ENCODE peak calls at places on chromosome 17, in six cellular contexts. One of them, this sample, is unnamed.

GRCh38 chr17:15287533-15288267 is 22.6 kb upstream of the PMP22 start:
- DNase-seq in HCT116: no peak
- DNase-seq in mesendoderm: no peak
- DNase-seq in OCI-LY7: no peak
- DNase-seq in mammary epithelial cell: no peak
- DNase-seq in K562: no peak
- DNase-seq in this sample: peak; percentile 34

GRCh38 chr17:57674894-57675293 is 70.2 kb downstream of the CCDC182 start:
- DNase-seq in OCI-LY7: no peak
- DNase-seq in mammary epithelial cell: no peak
- DNase-seq in mesendoderm: no peak
- DNase-seq in HCT116: no peak
- DNase-seq in K562: no peak
- DNase-seq in this sample: no peak

GRCh38 chr17:60139438-60140285 is 10.1 kb upstream of the CA4 start:
- DNase-seq in mesendoderm: peak; percentile 78
- DNase-seq in HCT116: peak; percentile 12
- DNase-seq in mammary epithelial cell: peak; percentile 34
- DNase-seq in OCI-LY7: no peak
- DNase-seq in K562: peak; percentile 83
- DNase-seq in this sample: peak; percentile 63

GRCh38 chr17:66493283-66494019 is 191.0 kb downstream of the PRKCA start:
- DNase-seq in OCI-LY7: no peak
- DNase-seq in HCT116: no peak
- DNase-seq in mesendoderm: no peak
- DNase-seq in mammary epithelial cell: peak; percentile 58
- DNase-seq in K562: peak; percentile 30
- DNase-seq in this sample: peak; percentile 67

GRCh38 chr17:65609749-65610148 is 48.3 kb upstream of the AXIN2 start:
- DNase-seq in mammary epithelial cell: no peak
- DNase-seq in mesendoderm: no peak
- DNase-seq in K562: no peak
- DNase-seq in HCT116: no peak
- DNase-seq in OCI-LY7: no peak
- DNase-seq in this sample: no peak

GRCh38 chr17:65699459-65699858 is 138.0 kb upstream of the AXIN2 start:
- DNase-seq in HCT116: no peak
- DNase-seq in K562: no peak
- DNase-seq in OCI-LY7: no peak
- DNase-seq in mesendoderm: no peak
- DNase-seq in mammary epithelial cell: no peak
- DNase-seq in this sample: no peak

GRCh38 chr17:30589431-30589830 is 112.2 kb downstream of the GOSR1 start:
- DNase-seq in mesendoderm: no peak
- DNase-seq in K562: no peak
- DNase-seq in OCI-LY7: no peak
- DNase-seq in HCT116: no peak
- DNase-seq in mammary epithelial cell: no peak
- DNase-seq in this sample: no peak

GRCh38 chr17:58200024-58200633 is 7.6 kb downstream of the EPX start:
- DNase-seq in mammary epithelial cell: peak; percentile 47
- DNase-seq in K562: peak; percentile 62
- DNase-seq in OCI-LY7: peak; percentile 48
- DNase-seq in HCT116: peak; percentile 63
- DNase-seq in mesendoderm: peak; percentile 81
- DNase-seq in this sample: peak; percentile 20

GRCh38 chr17:65656390-65657250 is 95.2 kb upstream of the AXIN2 start:
- DNase-seq in mammary epithelial cell: no peak
- DNase-seq in mesendoderm: no peak
- DNase-seq in HCT116: no peak
- DNase-seq in K562: no peak
- DNase-seq in OCI-LY7: no peak
- DNase-seq in this sample: no peak

GRCh38 chr17:67639997-67640396 is 77.7 kb upstream of the NOL11 start:
- DNase-seq in K562: no peak
- DNase-seq in OCI-LY7: no peak
- DNase-seq in HCT116: no peak
- DNase-seq in mammary epithelial cell: no peak
- DNase-seq in mesendoderm: no peak
- DNase-seq in this sample: no peak

GRCh38 chr17:75848523-75849303 is 4.5 kb upstream of the UNC13D start:
- DNase-seq in K562: peak; percentile 86
- DNase-seq in mammary epithelial cell: peak; percentile 56
- DNase-seq in mesendoderm: peak; percentile 83
- DNase-seq in OCI-LY7: peak; percentile 83
- DNase-seq in HCT116: peak; percentile 64
- DNase-seq in this sample: no peak

GRCh38 chr17:67657596-67657995 is 60.1 kb upstream of the NOL11 start:
- DNase-seq in OCI-LY7: no peak
- DNase-seq in mesendoderm: no peak
- DNase-seq in HCT116: no peak
- DNase-seq in K562: no peak
- DNase-seq in mammary epithelial cell: no peak
- DNase-seq in this sample: no peak

GRCh38 chr17:77449373-77449907 is 308.7 kb downstream of the SEC14L1 start:
- DNase-seq in K562: no peak
- DNase-seq in mesendoderm: no peak
- DNase-seq in HCT116: no peak
- DNase-seq in mammary epithelial cell: no peak
- DNase-seq in OCI-LY7: peak; percentile 54
- DNase-seq in this sample: no peak

GRCh38 chr17:69608114-69608513 is 193.6 kb downstream of the MAP2K6 start:
- DNase-seq in K562: no peak
- DNase-seq in mammary epithelial cell: no peak
- DNase-seq in mesendoderm: no peak
- DNase-seq in OCI-LY7: no peak
- DNase-seq in HCT116: no peak
- DNase-seq in this sample: no peak

GRCh38 chr17:62592305-62593099 is 35.0 kb upstream of the MRC2 start:
- DNase-seq in mesendoderm: no peak
- DNase-seq in HCT116: no peak
- DNase-seq in OCI-LY7: no peak
- DNase-seq in mammary epithelial cell: peak; percentile 65
- DNase-seq in K562: no peak
- DNase-seq in this sample: peak; percentile 24

GRCh38 chr17:79840204-79840988 is 1.2 kb upstream of the CBX4 start:
- DNase-seq in HCT116: no peak
- DNase-seq in mesendoderm: peak; percentile 75
- DNase-seq in K562: no peak
- DNase-seq in OCI-LY7: no peak
- DNase-seq in mammary epithelial cell: no peak
- DNase-seq in this sample: no peak

GRCh38 chr17:50817142-50817751 is 18.1 kb upstream of the WFIKKN2 start:
- DNase-seq in OCI-LY7: peak; percentile 54
- DNase-seq in K562: peak; percentile 71
- DNase-seq in mesendoderm: peak; percentile 38
- DNase-seq in HCT116: peak; percentile 34
- DNase-seq in mammary epithelial cell: no peak
- DNase-seq in this sample: no peak

GRCh38 chr17:64385187-64386083 is 5.2 kb downstream of the PECAM1 start:
- DNase-seq in K562: peak; percentile 85
- DNase-seq in OCI-LY7: no peak
- DNase-seq in mesendoderm: peak; percentile 19
- DNase-seq in mammary epithelial cell: peak; percentile 85
- DNase-seq in HCT116: peak; percentile 46
- DNase-seq in this sample: peak; percentile 96

GRCh38 chr17:48472485-48473281 is 42.7 kb upstream of the SKAP1 start:
- DNase-seq in OCI-LY7: peak; percentile 37
- DNase-seq in HCT116: peak; percentile 60
- DNase-seq in mammary epithelial cell: peak; percentile 67
- DNase-seq in mesendoderm: peak; percentile 83
- DNase-seq in K562: no peak
- DNase-seq in this sample: peak; percentile 93

GRCh38 chr17:38872671-38873385 is 3.0 kb downstream of the LASP1 start:
- DNase-seq in mammary epithelial cell: no peak
- DNase-seq in OCI-LY7: no peak
- DNase-seq in K562: peak; percentile 69
- DNase-seq in mesendoderm: no peak
- DNase-seq in HCT116: no peak
- DNase-seq in this sample: no peak
- H3K79me2 ChIP-seq in mammary epithelial cell: peaks cover 78% of the 10 kb centered on the region
- H3K79me2 ChIP-seq in OCI-LY7: peaks cover 67% of the 10 kb centered on the region
- H3K79me2 ChIP-seq in K562: peaks cover 73% of the 10 kb centered on the region
- H3K79me2 ChIP-seq in mesendoderm: peaks cover 71% of the 10 kb centered on the region
- H3K79me2 ChIP-seq in HCT116: peaks cover 75% of the 10 kb centered on the region
- H3K79me2 ChIP-seq in this sample: peaks cover 76% of the 10 kb centered on the region

DNA sequence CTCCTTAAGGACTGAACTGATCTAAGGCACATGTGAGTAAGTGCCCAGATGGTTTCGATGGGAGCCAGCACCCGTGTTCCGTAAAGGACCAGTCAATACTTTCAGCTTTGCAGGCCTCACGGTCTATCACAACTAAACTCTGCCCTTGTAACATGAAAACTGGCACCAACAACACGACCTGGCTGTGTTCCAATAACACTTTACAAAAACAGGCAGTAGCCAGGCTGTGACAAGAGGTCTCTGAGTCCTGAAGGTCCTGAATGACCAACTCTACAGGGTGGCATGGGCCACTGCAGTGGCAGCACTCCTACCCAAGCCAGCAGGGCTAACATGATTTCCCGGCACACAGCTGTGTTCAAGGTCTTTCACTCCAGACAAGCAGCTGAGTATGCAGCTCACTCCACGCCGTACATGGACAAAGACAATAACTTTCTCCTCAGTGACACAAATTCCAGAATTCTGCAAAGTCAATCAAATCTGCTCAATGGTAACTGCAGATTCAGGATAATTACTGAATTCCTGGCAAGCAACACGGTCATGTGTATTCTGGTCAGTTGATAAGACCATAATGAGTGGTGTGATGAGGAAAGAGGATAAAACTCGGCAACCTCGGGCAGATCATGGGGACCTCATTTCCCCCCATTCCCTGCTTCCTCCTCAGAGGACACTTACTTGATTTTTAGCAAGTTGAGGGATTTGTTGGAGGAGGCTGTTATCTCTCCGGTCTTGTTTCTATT is 15.2 kb downstream of the NPLOC4 start:
- DNase-seq in mammary epithelial cell: no peak
- DNase-seq in mesendoderm: no peak
- DNase-seq in OCI-LY7: no peak
- DNase-seq in HCT116: no peak
- DNase-seq in K562: no peak
- DNase-seq in this sample: peak; percentile 33
- H3K79me2 ChIP-seq in mammary epithelial cell: peaks cover 59% of the 10 kb centered on the region
- H3K79me2 ChIP-seq in mesendoderm: peaks cover 6% of the 10 kb centered on the region
- H3K79me2 ChIP-seq in OCI-LY7: peaks cover 5% of the 10 kb centered on the region
- H3K79me2 ChIP-seq in HCT116: peaks cover 80% of the 10 kb centered on the region
- H3K79me2 ChIP-seq in K562: peaks cover 37% of the 10 kb centered on the region
- H3K79me2 ChIP-seq in this sample: peaks cover 28% of the 10 kb centered on the region

GRCh38 chr17:38894276-38894675 is 24.4 kb downstream of the LASP1 start:
- DNase-seq in K562: peak; percentile 72
- DNase-seq in OCI-LY7: no peak
- DNase-seq in mesendoderm: peak; percentile 84
- DNase-seq in HCT116: no peak
- DNase-seq in mammary epithelial cell: no peak
- DNase-seq in this sample: no peak

GRCh38 chr17:38893113-38893512 is 23.3 kb downstream of the LASP1 start:
- DNase-seq in mammary epithelial cell: no peak
- DNase-seq in HCT116: no peak
- DNase-seq in K562: peak; percentile 46
- DNase-seq in OCI-LY7: no peak
- DNase-seq in mesendoderm: peak; percentile 24
- DNase-seq in this sample: no peak

GRCh38 chr17:38892620-38893019 is 22.8 kb downstream of the LASP1 start:
- DNase-seq in mesendoderm: no peak
- DNase-seq in K562: no peak
- DNase-seq in HCT116: no peak
- DNase-seq in OCI-LY7: no peak
- DNase-seq in mammary epithelial cell: no peak
- DNase-seq in this sample: no peak

GRCh38 chr17:38892083-38892482 is 22.2 kb downstream of the LASP1 start:
- DNase-seq in mammary epithelial cell: no peak
- DNase-seq in K562: no peak
- DNase-seq in mesendoderm: no peak
- DNase-seq in HCT116: no peak
- DNase-seq in OCI-LY7: no peak
- DNase-seq in this sample: no peak

DNA sequence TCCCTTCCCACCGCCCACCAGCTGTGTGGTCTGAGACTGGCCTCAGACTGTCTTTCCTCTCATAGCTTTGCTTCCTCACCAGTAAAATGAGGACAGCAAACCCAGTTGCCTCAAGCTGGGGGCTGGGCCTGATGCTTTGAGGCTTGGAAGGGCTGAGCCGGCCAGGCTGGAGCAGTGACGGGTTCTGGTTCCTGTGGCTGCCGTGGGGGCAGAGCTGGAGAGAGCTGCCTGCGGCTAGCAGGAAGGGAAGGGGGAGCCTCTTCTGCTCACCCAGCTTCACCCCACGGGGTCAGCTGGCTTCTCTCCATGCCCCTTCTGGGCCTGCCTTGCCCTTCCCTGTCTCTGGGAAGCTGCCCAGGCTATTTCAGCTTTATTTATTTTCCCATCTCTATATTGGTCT is 23.8 kb downstream of the LASP1 start:
- DNase-seq in HCT116: no peak
- DNase-seq in mammary epithelial cell: no peak
- DNase-seq in K562: peak; percentile 43
- DNase-seq in mesendoderm: peak; percentile 49
- DNase-seq in OCI-LY7: no peak
- DNase-seq in this sample: no peak
- H3K79me2 ChIP-seq in HCT116: peaks cover 16% of the 10 kb centered on the region
- H3K79me2 ChIP-seq in mammary epithelial cell: peaks cover 71% of the 10 kb centered on the region
- H3K79me2 ChIP-seq in K562: peaks cover 13% of the 10 kb centered on the region
- H3K79me2 ChIP-seq in mesendoderm: no peaks in the 10 kb centered on the region
- H3K79me2 ChIP-seq in OCI-LY7: no peaks in the 10 kb centered on the region
- H3K79me2 ChIP-seq in this sample: peaks cover 72% of the 10 kb centered on the region

GRCh38 chr17:35313875-35314409 is 59.5 kb downstream of the SLFN11 start:
- DNase-seq in OCI-LY7: no peak
- DNase-seq in mammary epithelial cell: no peak
- DNase-seq in K562: no peak
- DNase-seq in HCT116: no peak
- DNase-seq in mesendoderm: peak; percentile 66
- DNase-seq in this sample: no peak

GRCh38 chr17:35314415-35315216 is 58.8 kb downstream of the SLFN11 start:
- DNase-seq in K562: no peak
- DNase-seq in mesendoderm: peak; percentile 21
- DNase-seq in mammary epithelial cell: no peak
- DNase-seq in HCT116: no peak
- DNase-seq in OCI-LY7: no peak
- DNase-seq in this sample: peak; percentile 5

GRCh38 chr17:35312790-35313711 is 60.4 kb downstream of the SLFN11 start:
- DNase-seq in mammary epithelial cell: peak; percentile 48
- DNase-seq in HCT116: peak; percentile 37
- DNase-seq in mesendoderm: peak; percentile 92
- DNase-seq in K562: peak; percentile 70
- DNase-seq in OCI-LY7: peak; percentile 66
- DNase-seq in this sample: peak; percentile 81

GRCh38 chr17:35315283-35315682 is 58.1 kb downstream of the SLFN11 start:
- DNase-seq in K562: peak; percentile 35
- DNase-seq in OCI-LY7: no peak
- DNase-seq in mesendoderm: no peak
- DNase-seq in HCT116: no peak
- DNase-seq in mammary epithelial cell: peak; percentile 90
- DNase-seq in this sample: peak; percentile 88

DNA sequence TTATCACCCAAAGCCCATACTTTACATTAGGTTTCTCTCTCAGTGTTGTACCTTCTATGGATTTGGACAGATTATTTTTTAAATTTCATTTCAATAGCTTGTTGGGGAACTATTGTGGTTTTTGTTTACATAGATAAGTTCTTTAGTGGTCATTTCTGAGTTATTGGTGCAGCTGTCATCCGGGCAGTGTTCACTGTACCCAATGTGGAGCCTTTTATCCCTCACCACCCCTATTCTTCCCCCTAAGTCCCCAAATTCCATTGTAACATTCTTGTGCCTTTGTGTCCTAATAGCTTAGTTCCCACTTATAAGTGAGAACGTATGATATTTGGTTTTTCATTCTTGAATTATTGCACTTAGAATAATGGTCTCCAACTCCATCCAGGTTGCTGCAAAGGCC is 57.5 kb downstream of the SLFN11 start:
- DNase-seq in K562: no peak
- DNase-seq in OCI-LY7: no peak
- DNase-seq in mammary epithelial cell: no peak
- DNase-seq in HCT116: no peak
- DNase-seq in mesendoderm: no peak
- DNase-seq in this sample: no peak
- H3K79me2 ChIP-seq in K562: no peaks in the 10 kb centered on the region
- H3K79me2 ChIP-seq in OCI-LY7: no peaks in the 10 kb centered on the region
- H3K79me2 ChIP-seq in mammary epithelial cell: no peaks in the 10 kb centered on the region
- H3K79me2 ChIP-seq in HCT116: no peaks in the 10 kb centered on the region
- H3K79me2 ChIP-seq in mesendoderm: no peaks in the 10 kb centered on the region
- H3K79me2 ChIP-seq in this sample: no peaks in the 10 kb centered on the region